ENCODE peak calls at places on chromosomes 7 and 10, in eight cellular contexts. A is neuronal stem cell; X is T follicular helper cell; M is colonic mucosa; P is amygdala; J is activated CD4-positive, alpha-beta T cell treated with anti-CD3 and anti-CD28 coated beads, Interleukin-2, amount 50 U/mL, for 4 hours; Q is GM23248; G is GM10248. O is an unnamed sample.

GRCh38 chr10:43140414-43140813 is 2.2 kb downstream of the CSGALNACT2 start:
- DNase-seq in A (no peak), X (no peak), M (no peak), P (no peak), J (no peak), Q (peak; percentile 89), G (peak; percentile 67), O (no peak)

GRCh38 chr7:33196194-33196593 is 66.8 kb downstream of the BBS9 start:
- DNase-seq in A (no peak), X (no peak), M (no peak), P (no peak), J (no peak), Q (peak; percentile 7), G (no peak), O (no peak)

GRCh38 chr10:95257849-95258248 is 33.0 kb downstream of the PDLIM1 start:
- DNase-seq in A (no peak), X (no peak), M (no peak), P (no peak), J (no peak), Q (no peak), G (no peak), O (no peak)

GRCh38 chr7:126856691-126857291 is 395.9 kb downstream of the GRM8 start:
- DNase-seq in A (peak; percentile 24), X (no peak), M (no peak), P (no peak), J (no peak), Q (peak; percentile 25), G (peak; percentile 32), O (no peak)

GRCh38 chr10:32210306-32211045 is 136.5 kb downstream of the EPC1 start:
- DNase-seq in A (no peak), X (no peak), M (peak; percentile 33), P (no peak), J (no peak), Q (peak; percentile 80), G (peak; percentile 32), O (no peak)

GRCh38 chr10:10361486-10361885 is 656.2 kb upstream of the CELF2 start:
- DNase-seq in A (no peak), X (no peak), M (no peak), P (no peak), J (no peak), Q (no peak), G (no peak), O (no peak)

GRCh38 chr10:133383551-133383950 is 4.5 kb downstream of the PAOX start:
- DNase-seq in A (no peak), X (no peak), M (no peak), P (no peak), J (no peak), Q (no peak), G (no peak), O (no peak)

GRCh38 chr10:52491246-52492000 is 177.3 kb downstream of the DKK1 start:
- DNase-seq in A (no peak), X (no peak), M (no peak), P (no peak), J (no peak), Q (peak; percentile 81), G (no peak), O (no peak)

GRCh38 chr10:66283874-66284464 is 641.9 kb upstream of the LRRTM3 start:
- DNase-seq in A (no peak), X (no peak), M (no peak), P (no peak), J (no peak), Q (no peak), G (no peak), O (no peak)

GRCh38 chr7:35555934-35556333 is 139.0 kb downstream of the HERPUD2 start:
- DNase-seq in A (no peak), X (no peak), M (no peak), P (no peak), J (no peak), Q (peak; percentile 6), G (no peak), O (no peak)

GRCh38 chr7:216360-217300 is 24.3 kb downstream of the FAM20C start:
- DNase-seq in A (no peak), X (no peak), M (no peak), P (no peak), J (no peak), Q (no peak), G (no peak), O (no peak)

GRCh38 chr10:48414778-48415177 is 108.3 kb downstream of the MAPK8 start:
- DNase-seq in A (no peak), X (no peak), M (no peak), P (no peak), J (no peak), Q (peak; percentile 65), G (no peak), O (no peak)

GRCh38 chr10:102627446-102628293 is 16.6 kb upstream of the TRIM8 start:
- DNase-seq in A (peak; percentile 75), X (no peak), M (no peak), P (peak; percentile 42), J (no peak), Q (peak; percentile 79), G (no peak), O (peak; percentile 33)

GRCh38 chr7:68014031-68014774 is 1017.6 kb downstream of the TYW1 start:
- DNase-seq in A (no peak), X (no peak), M (no peak), P (no peak), J (no peak), Q (no peak), G (no peak), O (no peak)

GRCh38 chr7:134062460-134062859 is 64.7 kb upstream of the LRGUK start:
- DNase-seq in A (no peak), X (no peak), M (no peak), P (no peak), J (no peak), Q (no peak), G (no peak), O (peak; percentile 19)

GRCh38 chr10:57788117-57788516 is 479.6 kb downstream of the IPMK start:
- DNase-seq in A (no peak), X (no peak), M (no peak), P (no peak), J (no peak), Q (no peak), G (no peak), O (no peak)

GRCh38 chr10:63554666-63555065 is 33.5 kb downstream of the REEP3 start:
- DNase-seq in A (no peak), X (no peak), M (no peak), P (no peak), J (no peak), Q (peak; percentile 85), G (peak; percentile 53), O (peak; percentile 48)

GRCh38 chr10:71547841-71548493 is 151.2 kb downstream of the CDH23 start:
- DNase-seq in A (no peak), X (no peak), M (no peak), P (no peak), J (no peak), Q (no peak), G (no peak), O (peak; percentile 55)

GRCh38 chr10:124451227-124451807 is 1.5 kb upstream of the NKX1-2 start:
- DNase-seq in A (no peak), X (no peak), M (no peak), P (no peak), J (no peak), Q (no peak), G (no peak), O (no peak)

GRCh38 chr10:83848696-83849095 is 290.6 kb upstream of the GHITM start:
- DNase-seq in A (no peak), X (no peak), M (no peak), P (no peak), J (no peak), Q (no peak), G (no peak), O (no peak)

GRCh38 chr10:59580257-59580863 is 129.3 kb downstream of the SLC16A9 start:
- DNase-seq in A (no peak), X (no peak), M (no peak), P (no peak), J (no peak), Q (peak; percentile 58), G (no peak), O (no peak)

GRCh38 chr10:42938351-42938750 is 138.5 kb upstream of the RET start:
- DNase-seq in A (no peak), X (no peak), M (no peak), P (no peak), J (no peak), Q (no peak), G (peak; percentile 5), O (no peak)

GRCh38 chr10:111076682-111077661 is at the start of gene ADRA2A:
- DNase-seq in A (peak; percentile 62), X (no peak), M (peak; percentile 74), P (no peak), J (no peak), Q (peak; percentile 91), G (peak; percentile 55), O (peak; percentile 40)

GRCh38 chr7:45682358-45682735 is 108.2 kb downstream of the ADCY1 start:
- DNase-seq in A (no peak), X (no peak), M (peak; percentile 11), P (no peak), J (no peak), Q (no peak), G (no peak), O (no peak)

GRCh38 chr7:44145419-44145968 is 4.4 kb upstream of the MYL7 start:
- DNase-seq in A (peak; percentile 31), X (peak; percentile 55), M (no peak), P (no peak), J (peak; percentile 55), Q (no peak), G (no peak), O (no peak)

GRCh38 chr7:41005381-41005901 is 697.4 kb downstream of the INHBA start:
- DNase-seq in A (no peak), X (no peak), M (no peak), P (no peak), J (no peak), Q (peak; percentile 76), G (no peak), O (no peak)

GRCh38 chr7:7484072-7484471 is 51.6 kb downstream of the COL28A1 start:
- DNase-seq in A (no peak), X (no peak), M (no peak), P (no peak), J (no peak), Q (no peak), G (no peak), O (no peak)

GRCh38 chr10:84076540-84077195 is 62.6 kb upstream of the GHITM start:
- DNase-seq in A (no peak), X (no peak), M (no peak), P (no peak), J (no peak), Q (peak; percentile 66), G (no peak), O (no peak)

GRCh38 chr10:17003151-17003550 is 126.5 kb downstream of the CUBN start:
- DNase-seq in A (no peak), X (peak; percentile 26), M (no peak), P (no peak), J (peak; percentile 61), Q (peak; percentile 93), G (no peak), O (no peak)

GRCh38 chr7:1192171-1192676 is 32.2 kb upstream of the ZFAND2A start:
- DNase-seq in A (no peak), X (no peak), M (no peak), P (no peak), J (peak; percentile 11), Q (peak; percentile 89), G (no peak), O (no peak)

GRCh38 chr10:104681485-104681884 is 40.4 kb downstream of the SORCS3 start:
- DNase-seq in A (no peak), X (no peak), M (no peak), P (no peak), J (no peak), Q (no peak), G (no peak), O (no peak)